ENCODE peak calls at places on chromosome 10, in eight cellular contexts. V is head of caudate nucleus; M is lower lobe of right lung; C is stimulated activated CD4-positive, alpha-beta T cell treated with anti-CD3 and anti-CD28 coated beads, Interleukin-1b, Interleukin-23, amount 100 ng/mL, for 1 hour; N is stimulated activated CD8-positive, alpha-beta memory T cell treated with anti-CD3 and anti-CD28 coated beads, Interleukin-7, amount 100 ng/mL, for 48 hours; F is HT1080; D is cerebellar cortex; J is brain microvascular endothelial cell. R is an unnamed sample.
A peak's percentile ranks its signal among the peaks of the same experiment; 100 is the strongest.

GRCh38 chr10:112435013-112435619 is 11.6 kb downstream of the ZDHHC6 start:
- DNase-seq in V (no peak), M (no peak), C (no peak), N (no peak), F (peak; percentile 17), D (peak; percentile 26), J (no peak), R (no peak)

GRCh38 chr10:120423350-120424197 is 33.5 kb upstream of the PLPP4 start:
- DNase-seq in V (peak; percentile 63), M (peak; percentile 49), C (no peak), N (no peak), F (peak; percentile 91), D (peak; percentile 75), J (peak; percentile 65), R (no peak)

GRCh38 chr10:31956200-31956946 is 27.7 kb upstream of the ARHGAP12 start:
- DNase-seq in V (no peak), M (no peak), C (no peak), N (no peak), F (no peak), D (no peak), J (no peak), R (no peak)

GRCh38 chr10:80457554-80458262 is 3.6 kb downstream of the TSPAN14 start:
- DNase-seq in V (no peak), M (no peak), C (no peak), N (no peak), F (no peak), D (no peak), J (no peak), R (no peak)

GRCh38 chr10:108904163-108904878 is 1019.0 kb downstream of the XPNPEP1 start:
- DNase-seq in V (no peak), M (no peak), C (no peak), N (no peak), F (peak; percentile 8), D (no peak), J (no peak), R (no peak)

GRCh38 chr10:73956476-73957338 is 41.2 kb upstream of the VCL start:
- DNase-seq in V (no peak), M (no peak), C (no peak), N (no peak), F (peak; percentile 74), D (no peak), J (peak; percentile 27), R (no peak)

GRCh38 chr10:22252286-22252800 is 34.5 kb upstream of the EBLN1 start:
- DNase-seq in V (peak; percentile 73), M (peak; percentile 61), C (no peak), N (peak; percentile 56), F (no peak), D (peak; percentile 78), J (no peak), R (no peak)

GRCh38 chr10:88216976-88217375 is 353.6 kb downstream of the PTEN start:
- DNase-seq in V (no peak), M (no peak), C (no peak), N (no peak), F (no peak), D (no peak), J (no peak), R (no peak)

GRCh38 chr10:30701471-30702173 is 72.1 kb upstream of the LYZL2 start:
- DNase-seq in V (no peak), M (no peak), C (no peak), N (peak; percentile 65), F (peak; percentile 79), D (no peak), J (peak; percentile 85), R (no peak)

GRCh38 chr10:61000769-61001730 is 57.1 kb upstream of the RHOBTB1 start:
- DNase-seq in V (peak; percentile 63), M (peak; percentile 44), C (no peak), N (no peak), F (no peak), D (peak; percentile 57), J (no peak), R (no peak)

GRCh38 chr10:3714526-3714925 is 70.5 kb downstream of the KLF6 start:
- DNase-seq in V (no peak), M (no peak), C (no peak), N (no peak), F (no peak), D (no peak), J (peak; percentile 40), R (no peak)

GRCh38 chr10:107814865-107815487 is 650.5 kb upstream of the SORCS1 start:
- DNase-seq in V (peak; percentile 61), M (no peak), C (no peak), N (no peak), F (peak; percentile 77), D (peak; percentile 29), J (peak; percentile 12), R (no peak)

GRCh38 chr10:129417164-129417563 is 49.9 kb upstream of the MGMT start:
- DNase-seq in V (no peak), M (no peak), C (no peak), N (no peak), F (peak; percentile 31), D (no peak), J (no peak), R (no peak)

GRCh38 chr10:132448248-132448731 is 51.3 kb downstream of the PWWP2B start:
- DNase-seq in V (no peak), M (peak; percentile 93), C (no peak), N (no peak), F (no peak), D (peak; percentile 56), J (no peak), R (no peak)

GRCh38 chr10:127123626-127124025 is 72.8 kb downstream of the INSYN2A start:
- DNase-seq in V (no peak), M (no peak), C (no peak), N (no peak), F (no peak), D (no peak), J (no peak), R (no peak)

GRCh38 chr10:112562803-112563663 is 116.0 kb downstream of the VTI1A start:
- DNase-seq in V (no peak), M (no peak), C (no peak), N (no peak), F (no peak), D (no peak), J (no peak), R (no peak)

GRCh38 chr10:108877130-108877529 is 1046.2 kb downstream of the XPNPEP1 start:
- DNase-seq in V (no peak), M (no peak), C (no peak), N (no peak), F (no peak), D (peak; percentile 12), J (no peak), R (no peak)

GRCh38 chr10:35192645-35193249 is 66.1 kb downstream of the CREM start:
- DNase-seq in V (no peak), M (no peak), C (no peak), N (no peak), F (no peak), D (no peak), J (no peak), R (no peak)

GRCh38 chr10:34179280-34179679 is 635.8 kb downstream of the PARD3 start:
- DNase-seq in V (no peak), M (no peak), C (no peak), N (no peak), F (no peak), D (no peak), J (no peak), R (no peak)

GRCh38 chr10:115772606-115773005 is 500.4 kb downstream of the GFRA1 start:
- DNase-seq in V (no peak), M (no peak), C (no peak), N (no peak), F (peak; percentile 70), D (no peak), J (peak; percentile 88), R (no peak)

R was measured in vagina.